ENCODE peak calls at places on chromosome 19, in seven cellular contexts. X is right lobe of liver, W is GM04503, P is colonic mucosa, I is AG09319, F is HEK293T, D is heart right ventricle. G is an unnamed sample.

GRCh38 chr19:7860902-7861618 is 13.1 kb downstream of the PRR36 start:
- DNase-seq in X (no peak), W (no peak), P (no peak), I (no peak), F (no peak), D (no peak), G (no peak)

GRCh38 chr19:57830071-57830602 is at the start of gene ZNF587B:
- DNase-seq in X (peak; percentile 44), W (no peak), P (peak; percentile 63), I (no peak), F (peak; percentile 13), D (peak; percentile 78), G (no peak)

GRCh38 chr19:29714953-29715694 is at the start of gene C19orf12:
- DNase-seq in X (peak; percentile 75), W (no peak), P (peak; percentile 49), I (no peak), F (peak; percentile 79), D (peak; percentile 73), G (peak; percentile 42)

GRCh38 chr19:16148443-16149045 is 5.1 kb downstream of the HSH2D start:
- DNase-seq in X (no peak), W (no peak), P (no peak), I (no peak), F (no peak), D (no peak), G (no peak)

GRCh38 chr19:39194832-39195542 is 1.8 kb upstream of the NCCRP1 start:
- DNase-seq in X (no peak), W (no peak), P (no peak), I (no peak), F (no peak), D (no peak), G (no peak)

GRCh38 chr19:6393982-6394412 is 1.0 kb upstream of the GTF2F1 start:
- DNase-seq in X (no peak), W (no peak), P (no peak), I (no peak), F (no peak), D (no peak), G (no peak)

GRCh38 chr19:15452111-15453047 is 2.6 kb upstream of the WIZ start:
- DNase-seq in X (peak; percentile 91), W (no peak), P (peak; percentile 86), I (peak; percentile 54), F (peak; percentile 98), D (peak; percentile 93), G (peak; percentile 79)

GRCh38 chr19:35740423-35741215 is 1.6 kb downstream of the IGFLR1 start:
- DNase-seq in X (peak; percentile 99), W (peak; percentile 77), P (peak; percentile 99), I (peak; percentile 89), F (peak; percentile 97), D (peak; percentile 98), G (peak; percentile 94)

GRCh38 chr19:51292971-51293370 is 18.5 kb upstream of the IGLON5 start:
- DNase-seq in X (no peak), W (no peak), P (no peak), I (no peak), F (no peak), D (peak; percentile 18), G (no peak)

GRCh38 chr19:16142032-16142580 is 1.4 kb upstream of the HSH2D start:
- DNase-seq in X (no peak), W (no peak), P (no peak), I (no peak), F (no peak), D (no peak), G (no peak)

GRCh38 chr19:33686687-33687541 is 65.2 kb downstream of the CHST8 start:
- DNase-seq in X (no peak), W (no peak), P (no peak), I (no peak), F (no peak), D (no peak), G (no peak)

GRCh38 chr19:5826531-5827341 is 12.8 kb downstream of the FUT6 start:
- DNase-seq in X (peak; percentile 90), W (no peak), P (peak; percentile 90), I (no peak), F (peak; percentile 57), D (peak; percentile 71), G (peak; percentile 29)

GRCh38 chr19:2424686-2425621 is 2.4 kb downstream of the TIMM13 start:
- DNase-seq in X (no peak), W (no peak), P (no peak), I (peak; percentile 34), F (no peak), D (peak; percentile 47), G (peak; percentile 72)

GRCh38 chr19:17847538-17848366 is at the start of gene JAK3:
- DNase-seq in X (peak; percentile 80), W (no peak), P (no peak), I (peak; percentile 27), F (peak; percentile 69), D (peak; percentile 79), G (peak; percentile 67)

GRCh38 chr19:54791476-54791875 is 11.9 kb upstream of the KIR2DL4 start:
- DNase-seq in X (no peak), W (no peak), P (no peak), I (no peak), F (no peak), D (no peak), G (no peak)

GRCh38 chr19:43759515-43759914 is 4.8 kb upstream of the SMG9 start:
- DNase-seq in X (no peak), W (no peak), P (no peak), I (no peak), F (no peak), D (no peak), G (peak; percentile 69)

GRCh38 chr19:7622933-7623685 is 6.2 kb downstream of the XAB2 start:
- DNase-seq in X (no peak), W (no peak), P (no peak), I (no peak), F (no peak), D (no peak), G (no peak)

GRCh38 chr19:28154077-28154476 is 1058.9 kb downstream of the UQCRFS1 start:
- DNase-seq in X (no peak), W (no peak), P (no peak), I (no peak), F (no peak), D (no peak), G (no peak)

GRCh38 chr19:10682397-10683063 is 18.7 kb upstream of the QTRT1 start:
- DNase-seq in X (no peak), W (no peak), P (no peak), I (no peak), F (no peak), D (no peak), G (no peak)

GRCh38 chr19:1027020-1027952 is 878 bp downstream of the CNN2 start:
- DNase-seq in X (no peak), W (no peak), P (peak; percentile 53), I (no peak), F (no peak), D (peak; percentile 22), G (no peak)

GRCh38 chr19:41995959-41996797 is 2.1 kb upstream of the ATP1A3 start:
- DNase-seq in X (no peak), W (no peak), P (no peak), I (no peak), F (peak; percentile 38), D (no peak), G (no peak)

GRCh38 chr19:31423896-31424295 is 74.7 kb upstream of the TSHZ3 start:
- DNase-seq in X (no peak), W (no peak), P (no peak), I (no peak), F (no peak), D (no peak), G (no peak)

GRCh38 chr19:45667620-45668341 is at the start of gene GIPR:
- DNase-seq in X (peak; percentile 40), W (no peak), P (peak; percentile 85), I (no peak), F (no peak), D (peak; percentile 71), G (peak; percentile 8)

GRCh38 chr19:16074488-16075365 is 1.6 kb upstream of the TPM4 start:
- DNase-seq in X (no peak), W (no peak), P (no peak), I (no peak), F (no peak), D (no peak), G (no peak)

GRCh38 chr19:6738726-6739389 is 622 bp upstream of the TRIP10 start:
- DNase-seq in X (peak; percentile 59), W (no peak), P (peak; percentile 88), I (no peak), F (no peak), D (peak; percentile 62), G (no peak)

GRCh38 chr19:13083627-13084026 is 19.0 kb downstream of the LYL1 start:
- DNase-seq in X (no peak), W (no peak), P (no peak), I (no peak), F (no peak), D (no peak), G (no peak)

GRCh38 chr19:16078311-16078758 is 2.0 kb downstream of the TPM4 start:
- DNase-seq in X (no peak), W (no peak), P (no peak), I (no peak), F (no peak), D (no peak), G (peak; percentile 78)

G was measured in AG10803.